ENCODE peak calls at places on chromosomes 1 and 21, in nine cellular contexts. One of them, this sample, is unnamed.

GRCh38 chr1:50570064-50570463 is 146.8 kb upstream of the DMRTA2 start:
- DNase-seq in ovary: no peak
- DNase-seq in body of pancreas: no peak
- DNase-seq in esophagus muscularis mucosa: no peak
- DNase-seq in uterus: no peak
- DNase-seq in GM12891: no peak
- DNase-seq in stomach: no peak
- DNase-seq in heart left ventricle: no peak
- DNase-seq in sigmoid colon: no peak
- DNase-seq in this sample: no peak

GRCh38 chr1:157377216-157377821 is 175.0 kb downstream of the FCRL5 start:
- DNase-seq in ovary: no peak
- DNase-seq in body of pancreas: peak
- DNase-seq in esophagus muscularis mucosa: no peak
- DNase-seq in uterus: no peak
- DNase-seq in GM12891: no peak
- DNase-seq in stomach: peak
- DNase-seq in heart left ventricle: no peak
- DNase-seq in sigmoid colon: no peak
- DNase-seq in this sample: no peak

GRCh38 chr1:84164567-84165021 is 20.5 kb downstream of the PRKACB start:
- DNase-seq in ovary: no peak
- DNase-seq in body of pancreas: no peak
- DNase-seq in esophagus muscularis mucosa: no peak
- DNase-seq in uterus: no peak
- DNase-seq in GM12891: no peak
- DNase-seq in stomach: no peak
- DNase-seq in heart left ventricle: no peak
- DNase-seq in sigmoid colon: no peak
- DNase-seq in this sample: no peak

GRCh38 chr21:45836694-45837670 is 144.6 kb upstream of the COL6A1 start:
- DNase-seq in ovary: no peak
- DNase-seq in body of pancreas: no peak
- DNase-seq in esophagus muscularis mucosa: no peak
- DNase-seq in uterus: no peak
- DNase-seq in GM12891: no peak
- DNase-seq in stomach: no peak
- DNase-seq in heart left ventricle: no peak
- DNase-seq in sigmoid colon: no peak
- DNase-seq in this sample: no peak

GRCh38 chr1:209224886-209225285 is 358.6 kb upstream of the CAMK1G start:
- DNase-seq in ovary: no peak
- DNase-seq in body of pancreas: no peak
- DNase-seq in esophagus muscularis mucosa: peak
- DNase-seq in uterus: no peak
- DNase-seq in GM12891: no peak
- DNase-seq in stomach: no peak
- DNase-seq in heart left ventricle: no peak
- DNase-seq in sigmoid colon: no peak
- DNase-seq in this sample: no peak

GRCh38 chr1:81915937-81916336 is 115.2 kb downstream of the ADGRL2 start:
- DNase-seq in ovary: no peak
- DNase-seq in body of pancreas: no peak
- DNase-seq in esophagus muscularis mucosa: no peak
- DNase-seq in uterus: no peak
- DNase-seq in GM12891: no peak
- DNase-seq in stomach: no peak
- DNase-seq in heart left ventricle: no peak
- DNase-seq in sigmoid colon: no peak
- DNase-seq in this sample: no peak

GRCh38 chr1:121448851-121449250 is 264.1 kb downstream of the SRGAP2C start:
- DNase-seq in ovary: no peak
- DNase-seq in body of pancreas: no peak
- DNase-seq in esophagus muscularis mucosa: no peak
- DNase-seq in uterus: no peak
- DNase-seq in GM12891: no peak
- DNase-seq in stomach: no peak
- DNase-seq in heart left ventricle: no peak
- DNase-seq in sigmoid colon: no peak
- DNase-seq in this sample: no peak

GRCh38 chr1:47420547-47420946 is 4.5 kb downstream of the FOXE3 start:
- DNase-seq in ovary: no peak
- DNase-seq in body of pancreas: no peak
- DNase-seq in esophagus muscularis mucosa: no peak
- DNase-seq in uterus: no peak
- DNase-seq in GM12891: no peak
- DNase-seq in stomach: no peak
- DNase-seq in heart left ventricle: no peak
- DNase-seq in sigmoid colon: no peak
- DNase-seq in this sample: no peak

GRCh38 chr1:201283836-201284553 is 689 bp downstream of the PKP1 start:
- DNase-seq in ovary: no peak
- DNase-seq in body of pancreas: no peak
- DNase-seq in esophagus muscularis mucosa: no peak
- DNase-seq in uterus: no peak
- DNase-seq in GM12891: no peak
- DNase-seq in stomach: no peak
- DNase-seq in heart left ventricle: no peak
- DNase-seq in sigmoid colon: peak
- DNase-seq in this sample: no peak

GRCh38 chr1:11109361-11109760 is 9.7 kb upstream of the EXOSC10 start:
- DNase-seq in ovary: no peak
- DNase-seq in body of pancreas: no peak
- DNase-seq in esophagus muscularis mucosa: no peak
- DNase-seq in uterus: no peak
- DNase-seq in GM12891: no peak
- DNase-seq in stomach: no peak
- DNase-seq in heart left ventricle: no peak
- DNase-seq in sigmoid colon: no peak
- DNase-seq in this sample: no peak

GRCh38 chr1:116538527-116538926 is 32.3 kb downstream of the CD58 start:
- DNase-seq in ovary: no peak
- DNase-seq in body of pancreas: no peak
- DNase-seq in esophagus muscularis mucosa: no peak
- DNase-seq in uterus: no peak
- DNase-seq in GM12891: no peak
- DNase-seq in stomach: no peak
- DNase-seq in heart left ventricle: no peak
- DNase-seq in sigmoid colon: no peak
- DNase-seq in this sample: peak

GRCh38 chr1:77014396-77014795 is 147.1 kb downstream of the ST6GALNAC5 start:
- DNase-seq in ovary: no peak
- DNase-seq in body of pancreas: no peak
- DNase-seq in esophagus muscularis mucosa: no peak
- DNase-seq in uterus: no peak
- DNase-seq in GM12891: no peak
- DNase-seq in stomach: no peak
- DNase-seq in heart left ventricle: no peak
- DNase-seq in sigmoid colon: no peak
- DNase-seq in this sample: no peak

GRCh38 chr1:182357177-182357576 is 34.4 kb downstream of the GLUL start:
- DNase-seq in ovary: no peak
- DNase-seq in body of pancreas: no peak
- DNase-seq in esophagus muscularis mucosa: no peak
- DNase-seq in uterus: no peak
- DNase-seq in GM12891: no peak
- DNase-seq in stomach: no peak
- DNase-seq in heart left ventricle: no peak
- DNase-seq in sigmoid colon: no peak
- DNase-seq in this sample: no peak

GRCh38 chr1:224747578-224747977 is 131.5 kb downstream of the CNIH3 start:
- DNase-seq in ovary: no peak
- DNase-seq in body of pancreas: no peak
- DNase-seq in esophagus muscularis mucosa: no peak
- DNase-seq in uterus: no peak
- DNase-seq in GM12891: no peak
- DNase-seq in stomach: no peak
- DNase-seq in heart left ventricle: no peak
- DNase-seq in sigmoid colon: no peak
- DNase-seq in this sample: peak

GRCh38 chr1:233389867-233390266 is 62.3 kb downstream of the MAP3K21 start:
- DNase-seq in ovary: no peak
- DNase-seq in body of pancreas: no peak
- DNase-seq in esophagus muscularis mucosa: no peak
- DNase-seq in uterus: no peak
- DNase-seq in GM12891: no peak
- DNase-seq in stomach: no peak
- DNase-seq in heart left ventricle: no peak
- DNase-seq in sigmoid colon: no peak
- DNase-seq in this sample: no peak

GRCh38 chr21:41444703-41445464 is 18.8 kb downstream of the MX1 start:
- DNase-seq in ovary: no peak
- DNase-seq in body of pancreas: no peak
- DNase-seq in esophagus muscularis mucosa: no peak
- DNase-seq in uterus: no peak
- DNase-seq in GM12891: no peak
- DNase-seq in stomach: peak
- DNase-seq in heart left ventricle: no peak
- DNase-seq in sigmoid colon: no peak
- DNase-seq in this sample: no peak

GRCh38 chr21:41442496-41443186 is 16.6 kb downstream of the MX1 start:
- DNase-seq in ovary: no peak
- DNase-seq in body of pancreas: no peak
- DNase-seq in esophagus muscularis mucosa: no peak
- DNase-seq in uterus: no peak
- DNase-seq in GM12891: no peak
- DNase-seq in stomach: no peak
- DNase-seq in heart left ventricle: no peak
- DNase-seq in sigmoid colon: no peak
- DNase-seq in this sample: no peak

GRCh38 chr21:41445465-41445862 is 19.4 kb downstream of the MX1 start:
- DNase-seq in ovary: no peak
- DNase-seq in body of pancreas: no peak
- DNase-seq in esophagus muscularis mucosa: no peak
- DNase-seq in uterus: no peak
- DNase-seq in GM12891: no peak
- DNase-seq in stomach: peak
- DNase-seq in heart left ventricle: no peak
- DNase-seq in sigmoid colon: no peak
- DNase-seq in this sample: no peak

GRCh38 chr21:41441546-41441945 is 15.5 kb downstream of the MX1 start:
- DNase-seq in ovary: no peak
- DNase-seq in body of pancreas: no peak
- DNase-seq in esophagus muscularis mucosa: no peak
- DNase-seq in uterus: no peak
- DNase-seq in GM12891: no peak
- DNase-seq in stomach: no peak
- DNase-seq in heart left ventricle: no peak
- DNase-seq in sigmoid colon: no peak
- DNase-seq in this sample: no peak

DNA sequence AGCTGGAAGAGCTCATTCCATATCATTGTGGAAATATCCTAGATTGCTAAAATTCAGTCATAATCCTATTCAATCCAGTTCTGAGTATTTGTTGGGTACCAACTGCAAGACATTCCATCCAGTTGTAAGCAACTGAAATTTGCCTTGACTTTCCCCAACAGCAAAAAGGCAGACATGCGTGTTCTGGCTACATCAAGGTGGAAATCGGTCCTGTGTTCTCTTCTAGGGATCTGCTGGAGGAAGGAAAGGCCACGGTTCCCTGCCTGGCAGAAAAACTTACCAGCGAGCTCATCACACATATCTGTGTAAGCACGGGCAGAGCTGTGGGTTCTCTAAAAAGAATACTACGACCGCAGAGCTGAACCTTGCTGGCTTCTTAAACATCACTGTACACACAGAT is 17.5 kb downstream of the MX1 start:
- DNase-seq in ovary: no peak
- DNase-seq in body of pancreas: no peak
- DNase-seq in esophagus muscularis mucosa: no peak
- DNase-seq in uterus: no peak
- DNase-seq in GM12891: no peak
- DNase-seq in stomach: peak
- DNase-seq in heart left ventricle: no peak
- DNase-seq in sigmoid colon: no peak
- DNase-seq in this sample: no peak
- TF ChIP-seq POLR2A in ovary: no peak
- TF ChIP-seq POLR2A in body of pancreas: no peak
- TF ChIP-seq POLR2A in esophagus muscularis mucosa: no peak
- TF ChIP-seq POLR2A in uterus: no peak
- TF ChIP-seq POLR2A in GM12891: no peak
- TF ChIP-seq POLR2A in stomach: no peak
- TF ChIP-seq POLR2A in heart left ventricle: no peak
- TF ChIP-seq POLR2A in sigmoid colon: no peak
- TF ChIP-seq POLR2A in this sample: no peak

GRCh38 chr1:9428601-9429368 is 110.5 kb upstream of the SLC25A33 start:
- DNase-seq in ovary: peak
- DNase-seq in body of pancreas: peak
- DNase-seq in esophagus muscularis mucosa: peak
- DNase-seq in uterus: peak
- DNase-seq in GM12891: peak
- DNase-seq in stomach: peak
- DNase-seq in heart left ventricle: peak
- DNase-seq in sigmoid colon: peak
- DNase-seq in this sample: peak
- TF ChIP-seq POLR2A in ovary: peak
- TF ChIP-seq POLR2A in body of pancreas: peak
- TF ChIP-seq POLR2A in esophagus muscularis mucosa: no peak
- TF ChIP-seq POLR2A in uterus: peak
- TF ChIP-seq POLR2A in GM12891: peak
- TF ChIP-seq POLR2A in stomach: no peak
- TF ChIP-seq POLR2A in heart left ventricle: peak
- TF ChIP-seq POLR2A in sigmoid colon: peak
- TF ChIP-seq POLR2A in this sample: no peak

DNA sequence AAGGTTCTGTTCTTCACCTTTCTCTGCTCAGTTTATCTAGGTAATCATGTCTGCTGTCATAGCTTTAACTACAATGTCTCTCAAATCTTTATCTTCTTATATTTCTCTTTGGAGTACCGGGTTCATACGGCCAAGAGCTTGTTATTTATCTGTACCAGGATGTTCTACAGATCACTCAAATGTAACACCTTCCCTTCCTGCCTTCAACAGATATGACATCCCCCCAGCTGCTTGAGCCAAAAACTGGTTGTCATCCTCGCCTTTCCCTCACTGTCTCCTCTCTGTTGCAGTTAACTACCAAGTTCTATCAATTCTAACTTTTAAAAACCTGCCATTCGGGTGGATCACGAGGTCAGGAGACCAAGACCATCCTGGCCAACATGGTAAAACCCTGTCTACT is 148.9 kb downstream of the PHTF1 start:
- DNase-seq in ovary: no peak
- DNase-seq in body of pancreas: no peak
- DNase-seq in esophagus muscularis mucosa: no peak
- DNase-seq in uterus: no peak
- DNase-seq in GM12891: no peak
- DNase-seq in stomach: no peak
- DNase-seq in heart left ventricle: no peak
- DNase-seq in sigmoid colon: no peak
- DNase-seq in this sample: no peak
- TF ChIP-seq POLR2A in ovary: no peak
- TF ChIP-seq POLR2A in body of pancreas: no peak
- TF ChIP-seq POLR2A in esophagus muscularis mucosa: no peak
- TF ChIP-seq POLR2A in uterus: no peak
- TF ChIP-seq POLR2A in GM12891: no peak
- TF ChIP-seq POLR2A in stomach: no peak
- TF ChIP-seq POLR2A in heart left ventricle: no peak
- TF ChIP-seq POLR2A in sigmoid colon: no peak
- TF ChIP-seq POLR2A in this sample: no peak

GRCh38 chr21:25607151-25607811 is at the start of gene MRPL39:
- DNase-seq in ovary: peak
- DNase-seq in body of pancreas: peak
- DNase-seq in esophagus muscularis mucosa: peak
- DNase-seq in uterus: peak
- DNase-seq in GM12891: peak
- DNase-seq in stomach: peak
- DNase-seq in heart left ventricle: peak
- DNase-seq in sigmoid colon: peak
- DNase-seq in this sample: peak
- TF ChIP-seq POLR2A in ovary: no peak
- TF ChIP-seq POLR2A in body of pancreas: peak
- TF ChIP-seq POLR2A in esophagus muscularis mucosa: no peak
- TF ChIP-seq POLR2A in uterus: peak
- TF ChIP-seq POLR2A in GM12891: peak
- TF ChIP-seq POLR2A in stomach: no peak
- TF ChIP-seq POLR2A in heart left ventricle: peak
- TF ChIP-seq POLR2A in sigmoid colon: no peak
- TF ChIP-seq POLR2A in this sample: peak